ENCODE peak calls at places on chromosomes 5 and 9, in four cellular contexts. P is fibroblast of lung, H is mesothelial cell of epicardium, I is NAMALWA. B is an unnamed sample.

GRCh38 chr9:110303136-110303535 is 34.5 kb downstream of the TXNDC8 start:
- DNase-seq in P (no peak), H (no peak), I (no peak), B (peak)

GRCh38 chr9:117400131-117400530 is 14.7 kb downstream of the ASTN2 start:
- DNase-seq in P (no peak), H (no peak), I (no peak), B (no peak)

GRCh38 chr5:179974281-179974945 is 66.7 kb upstream of the TBC1D9B start:
- DNase-seq in P (no peak), H (no peak), I (no peak), B (no peak)

GRCh38 chr9:126591922-126592321 is 21.8 kb upstream of the LMX1B start:
- DNase-seq in P (no peak), H (no peak), I (no peak), B (no peak)

GRCh38 chr5:68883441-68883840 is 210.4 kb upstream of the SLC30A5 start:
- DNase-seq in P (no peak), H (no peak), I (no peak), B (no peak)

GRCh38 chr9:87546704-87547103 is 49.0 kb downstream of the DAPK1 start:
- DNase-seq in P (peak), H (peak), I (no peak), B (no peak)

GRCh38 chr5:138629383-138629782 is 54.2 kb upstream of the HSPA9 start:
- DNase-seq in P (no peak), H (no peak), I (no peak), B (no peak)

GRCh38 chr5:169805527-169805934 is 168.5 kb downstream of the DOCK2 start:
- DNase-seq in P (peak), H (no peak), I (no peak), B (no peak)

GRCh38 chr9:3992924-3993323 is 306.9 kb downstream of the GLIS3 start:
- DNase-seq in P (peak), H (no peak), I (no peak), B (peak)

GRCh38 chr5:39256472-39256871 is 37.1 kb upstream of the FYB1 start:
- DNase-seq in P (peak), H (no peak), I (no peak), B (peak)

GRCh38 chr5:122515709-122516431 is 203.8 kb downstream of the SNCAIP start:
- DNase-seq in P (peak), H (peak), I (peak), B (peak)

GRCh38 chr9:19409406-19410194 is 791 bp downstream of the ACER2 start:
- DNase-seq in P (peak), H (no peak), I (peak), B (no peak)

B was measured in stromal cell of bone marrow.